ENCODE peak calls at places on chromosomes 12 and 14, in four cellular contexts. L is aorta, J is HTR-8/SVneo, G is NCI-H1092. Y is an unnamed sample.
A peak's percentile ranks its signal among the peaks of the same experiment; 100 is the strongest.

GRCh38 chr12:44422559-44422958 is 453.6 kb downstream of the NELL2 start:
- DNase-seq in G (no peak), L (no peak), J (no peak), Y (no peak)

GRCh38 chr14:64954491-64955240 is 12.1 kb upstream of the GPX2 start:
- DNase-seq in J (no peak), G (no peak), L (no peak), Y (no peak)

GRCh38 chr12:13853471-13853870 is 127.9 kb downstream of the GRIN2B start:
- DNase-seq in J (no peak), L (no peak), G (no peak), Y (no peak)

GRCh38 chr12:51970904-51971646 is 19.6 kb downstream of the ACVR1B start:
- DNase-seq in J (peak; percentile 45), L (no peak), G (no peak), Y (no peak)

GRCh38 chr12:105315130-105315529 is 15.4 kb upstream of the C12orf75 start:
- DNase-seq in L (no peak), G (no peak), J (no peak), Y (no peak)

GRCh38 chr14:64709126-64709525 is 4.9 kb downstream of the PLEKHG3 start:
- DNase-seq in J (no peak), G (no peak), L (peak; percentile 25), Y (no peak)

GRCh38 chr12:114955414-114956014 is 271.5 kb upstream of the TBX3 start:
- DNase-seq in L (no peak), J (peak; percentile 15), G (no peak), Y (no peak)

GRCh38 chr12:54033980-54034783 is 1.3 kb downstream of the HOXC5 start:
- DNase-seq in G (no peak), L (no peak), J (no peak), Y (no peak)

GRCh38 chr14:90545966-90546751 is 149.3 kb downstream of the CALM1 start:
- DNase-seq in G (no peak), L (peak; percentile 85), J (no peak), Y (peak; percentile 54)

GRCh38 chr14:100066984-100067383 is 1.8 kb downstream of the EVL start:
- DNase-seq in G (no peak), J (no peak), L (no peak), Y (no peak)

GRCh38 chr12:57162541-57163125 is 15.2 kb upstream of the LRP1-AS start:
- DNase-seq in L (no peak), G (no peak), J (no peak), Y (no peak)

GRCh38 chr14:80356413-80356812 is 145.1 kb upstream of the DIO2 start:
- DNase-seq in G (peak; percentile 23), L (no peak), J (no peak), Y (no peak)

GRCh38 chr14:29463727-29464370 is 463.8 kb downstream of the PRKD1 start:
- DNase-seq in L (no peak), J (no peak), G (peak; percentile 19), Y (no peak)

GRCh38 chr14:24425704-24426103 is 3.8 kb downstream of the CBLN3 start:
- DNase-seq in G (no peak), J (no peak), L (no peak), Y (no peak)

GRCh38 chr12:132766380-132767085 is 4.9 kb upstream of the ANKLE2 start:
- DNase-seq in L (no peak), J (no peak), G (no peak), Y (peak; percentile 80)

GRCh38 chr14:29937116-29937515 is 9.5 kb upstream of the PRKD1 start:
- DNase-seq in J (no peak), G (no peak), L (no peak), Y (no peak)

GRCh38 chr12:3170423-3171194 is 93.4 kb downstream of the TSPAN9 start:
- DNase-seq in J (peak; percentile 90), L (peak; percentile 34), G (no peak), Y (no peak)

GRCh38 chr12:27359578-27360340 is 27.1 kb downstream of the BMAL2 start:
- DNase-seq in J (no peak), L (no peak), G (no peak), Y (no peak)

GRCh38 chr12:92437452-92437851 is 265.3 kb upstream of the PLEKHG7 start:
- DNase-seq in J (no peak), G (no peak), L (no peak), Y (no peak)

GRCh38 chr14:101601603-101602465 is 40.5 kb downstream of the DIO3 start:
- DNase-seq in G (no peak), J (no peak), L (peak; percentile 71), Y (peak; percentile 63)

GRCh38 chr12:79659961-79660431 is 30.8 kb downstream of the PAWR start:
- DNase-seq in J (no peak), G (no peak), L (no peak), Y (no peak)

GRCh38 chr14:20682435-20683124 is 1.8 kb upstream of the RNASE4 start:
- DNase-seq in J (peak; percentile 80), L (peak; percentile 95), G (peak; percentile 60), Y (peak; percentile 94)

GRCh38 chr12:116039081-116039480 is 238.4 kb downstream of the MED13L start:
- DNase-seq in J (no peak), G (no peak), L (no peak), Y (no peak)

GRCh38 chr12:89316705-89317139 is 35.6 kb downstream of the DUSP6 start:
- DNase-seq in J (no peak), L (no peak), G (no peak), Y (no peak)

GRCh38 chr14:101721951-101722661 is 39.4 kb upstream of the PPP2R5C start:
- DNase-seq in J (peak; percentile 85), L (no peak), G (no peak), Y (peak; percentile 87)

GRCh38 chr12:31859232-31859977 is 99.8 kb upstream of the RESF1 start:
- DNase-seq in J (no peak), G (no peak), L (no peak), Y (no peak)

GRCh38 chr14:76695263-76695920 is 65.9 kb upstream of the VASH1 start:
- DNase-seq in J (no peak), G (no peak), L (no peak), Y (no peak)

GRCh38 chr12:124861492-124861891 is 2.2 kb downstream of the SCARB1 start:
- DNase-seq in G (no peak), J (no peak), L (peak; percentile 90), Y (no peak)

Y was measured in spleen.